ENCODE peak calls at places on chromosomes 1 and 21, in eight cellular contexts. X, K, C, Q, M, N, L and D are unnamed samples.

GRCh38 chr21:26840912-26841311 is 4.3 kb downstream of the ADAMTS1 start:
- DNase-seq in L (no peak), X (no peak), C (peak; percentile 36), M (no peak), N (no peak), K (no peak), Q (no peak), D (no peak)

GRCh38 chr1:29310616-29311180 is 74.4 kb downstream of the PTPRU start:
- DNase-seq in L (no peak), Q (peak; percentile 21), X (peak; percentile 28), M (no peak), C (no peak), N (no peak), K (no peak), D (no peak)

GRCh38 chr1:91555821-91556531 is 55.3 kb downstream of the CDC7 start:
- DNase-seq in N (peak; percentile 52), K (no peak), L (no peak), C (peak; percentile 58), X (no peak), Q (no peak), M (no peak), D (peak; percentile 42)

GRCh38 chr21:45533731-45534571 is 8.3 kb downstream of the SLC19A1 start:
- DNase-seq in M (peak; percentile 50), N (no peak), K (peak; percentile 27), C (no peak), Q (peak; percentile 39), L (peak; percentile 31), X (peak; percentile 64), D (no peak)

GRCh38 chr1:76640092-76640491 is 227.2 kb upstream of the ST6GALNAC5 start:
- DNase-seq in L (no peak), Q (no peak), K (no peak), C (peak; percentile 44), X (no peak), M (no peak), N (no peak), D (no peak)

GRCh38 chr1:193799948-193800690 is 613.7 kb upstream of the B3GALT2 start:
- DNase-seq in N (no peak), K (no peak), L (no peak), X (no peak), Q (no peak), M (no peak), C (no peak), D (no peak)

GRCh38 chr1:18989176-18989799 is 32.8 kb upstream of the IFFO2 start:
- DNase-seq in C (no peak), N (no peak), X (no peak), M (no peak), L (no peak), Q (no peak), K (no peak), D (no peak)

GRCh38 chr1:181479137-181479745 is 4.1 kb upstream of the CACNA1E start:
- DNase-seq in Q (peak; percentile 53), K (peak; percentile 55), X (no peak), M (peak; percentile 43), C (peak; percentile 63), L (no peak), N (peak; percentile 13), D (no peak)

GRCh38 chr21:26170471-26171309 is at the start of gene APP:
- DNase-seq in X (peak; percentile 94), Q (peak; percentile 90), K (peak; percentile 91), M (peak; percentile 95), L (peak; percentile 87), N (peak; percentile 88), C (peak; percentile 83), D (peak; percentile 68)

GRCh38 chr1:153353226-153353947 is 4.3 kb upstream of the S100A9 start:
- DNase-seq in N (no peak), Q (no peak), L (no peak), K (no peak), M (no peak), C (peak; percentile 65), X (no peak), D (no peak)

GRCh38 chr1:53545663-53546408 is 86.6 kb downstream of the DMRTB1 start:
- DNase-seq in X (peak; percentile 47), Q (peak; percentile 21), N (no peak), C (no peak), M (no peak), K (no peak), L (peak; percentile 21), D (no peak)

GRCh38 chr1:53197301-53198205 is 929 bp downstream of the CPT2 start:
- DNase-seq in X (no peak), C (no peak), Q (no peak), L (no peak), M (no peak), K (no peak), N (no peak), D (no peak)

GRCh38 chr1:226097866-226098625 is 35.5 kb downstream of the H3-3A start:
- DNase-seq in Q (no peak), M (no peak), K (no peak), N (no peak), X (no peak), L (no peak), C (peak; percentile 94), D (no peak)

GRCh38 chr1:167722152-167722869 is 529 bp downstream of the MPZL1 start:
- DNase-seq in Q (no peak), N (peak; percentile 25), X (peak; percentile 73), C (peak; percentile 63), K (peak; percentile 60), M (peak; percentile 75), L (peak; percentile 59), D (peak; percentile 18)

GRCh38 chr1:1627842-1628655 is 3.9 kb upstream of the MMP23B start:
- DNase-seq in M (peak; percentile 53), Q (peak; percentile 48), N (no peak), X (peak; percentile 66), L (peak; percentile 32), C (no peak), K (no peak), D (no peak)

GRCh38 chr21:27580276-27580675 is 613.4 kb upstream of the ADAMTS5 start:
- DNase-seq in Q (no peak), X (no peak), N (no peak), K (no peak), C (peak; percentile 58), L (no peak), M (no peak), D (no peak)

GRCh38 chr1:234765181-234765580 is 155.2 kb upstream of the IRF2BP2 start:
- DNase-seq in K (no peak), L (no peak), Q (no peak), N (no peak), C (no peak), X (no peak), M (no peak), D (no peak)

GRCh38 chr1:54851406-54851805 is 35.6 kb downstream of the DHCR24 start:
- DNase-seq in X (no peak), K (no peak), N (no peak), C (no peak), Q (no peak), M (no peak), L (no peak), D (no peak)
- H3K36me3 ChIP-seq in X (peaks cover 42% of the 10 kb centered on the region), K (peaks cover 79% of the 10 kb centered on the region), N (no peaks in the 10 kb centered on the region), C (peaks cover 71% of the 10 kb centered on the region), Q (peaks cover 57% of the 10 kb centered on the region), M (no peaks in the 10 kb centered on the region), L (peaks cover 87% of the 10 kb centered on the region), D (peaks cover 5% of the 10 kb centered on the region)

GRCh38 chr1:30702823-30703222 is 20.6 kb downstream of the MATN1 start:
- DNase-seq in X (no peak), M (no peak), Q (no peak), C (no peak), L (no peak), N (no peak), K (no peak), D (no peak)
- H3K4me1 ChIP-seq in X (no peaks in the 10 kb centered on the region), M (no peaks in the 10 kb centered on the region), Q (no peaks in the 10 kb centered on the region), C (no peaks in the 10 kb centered on the region), L (no peaks in the 10 kb centered on the region), N (no peaks in the 10 kb centered on the region), K (no peaks in the 10 kb centered on the region), D (no peaks in the 10 kb centered on the region)

DNA sequence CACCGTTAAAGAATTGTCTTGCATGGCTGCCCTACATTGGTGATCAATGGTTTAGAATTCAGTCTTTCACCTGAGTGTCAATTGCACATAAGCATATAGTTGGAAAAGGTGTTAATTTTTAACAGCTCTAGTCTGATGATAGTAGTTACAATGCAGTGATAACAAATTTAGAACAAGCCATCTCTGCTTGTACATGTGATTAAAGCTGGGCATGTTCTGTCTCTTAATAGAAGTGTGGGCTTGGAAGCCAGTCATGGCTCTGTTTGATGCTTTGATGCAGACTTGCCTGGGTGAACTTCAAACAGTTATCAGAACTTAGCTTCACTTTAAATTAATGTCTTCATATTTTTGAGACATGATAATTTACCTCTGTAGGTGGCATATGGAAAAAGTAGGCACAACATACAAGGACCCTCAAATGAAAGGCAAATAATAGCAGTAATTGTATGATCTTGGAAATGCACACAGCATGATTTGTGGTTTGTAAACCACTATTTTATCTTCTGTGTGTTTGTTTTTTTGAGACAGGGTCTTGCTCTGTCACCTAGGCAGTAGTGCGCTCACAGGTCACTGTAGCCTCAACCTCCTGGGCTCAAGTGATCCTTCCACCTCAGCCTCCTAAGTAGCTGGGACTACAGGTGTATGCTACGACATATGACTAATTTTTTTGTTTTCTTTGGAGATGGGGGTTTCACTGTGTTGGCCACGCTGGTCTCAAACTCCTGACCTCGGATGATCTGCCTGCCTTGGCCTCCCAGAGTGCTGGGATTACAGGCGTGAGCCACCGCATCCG is 3.8 kb downstream of the DDI2 start:
- DNase-seq in Q (no peak), K (no peak), L (no peak), C (no peak), X (no peak), M (no peak), N (no peak), D (no peak)
- H3K4me3 ChIP-seq in Q (no peak overlapping the region), K (no peak overlapping the region), L (no peak overlapping the region), C (peak overlapping the region; percentile 46), X (no peak overlapping the region), M (no peak overlapping the region), N (no peak overlapping the region), D (no peak overlapping the region)

GRCh38 chr21:34596561-34597271 is 18.2 kb downstream of the RCAN1 start:
- DNase-seq in M (peak; percentile 43), L (no peak), C (no peak), K (no peak), Q (no peak), N (no peak), X (no peak), D (no peak)

GRCh38 chr21:34593423-34593822 is 21.5 kb downstream of the RCAN1 start:
- DNase-seq in Q (no peak), M (no peak), L (peak; percentile 47), K (peak; percentile 52), C (no peak), X (no peak), N (no peak), D (no peak)

GRCh38 chr21:34594566-34595234 is 20.2 kb downstream of the RCAN1 start:
- DNase-seq in M (no peak), X (no peak), L (no peak), K (no peak), Q (no peak), N (no peak), C (no peak), D (no peak)

GRCh38 chr21:34593954-34594531 is 20.9 kb downstream of the RCAN1 start:
- DNase-seq in X (no peak), N (no peak), C (no peak), M (no peak), K (no peak), Q (no peak), L (no peak), D (no peak)

DNA sequence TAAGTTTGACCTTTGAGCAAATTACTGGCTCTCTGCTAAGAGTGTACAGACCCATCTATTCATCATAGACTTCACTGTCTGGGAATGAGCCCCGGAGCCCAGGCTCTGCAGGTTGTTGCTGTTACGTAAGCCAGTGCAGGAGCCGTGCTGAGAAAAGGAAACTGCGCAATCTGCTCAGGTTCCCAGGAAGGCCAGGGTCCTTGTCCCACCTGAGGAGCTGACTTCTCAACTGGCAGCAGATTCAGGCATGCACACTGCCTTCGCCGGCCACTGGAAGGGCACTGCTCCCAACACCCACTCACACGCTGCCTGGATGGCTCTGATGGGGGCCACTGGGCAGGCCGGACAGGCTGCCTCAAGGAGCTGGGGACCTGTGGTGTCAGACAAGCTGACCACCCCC is 19.5 kb downstream of the RCAN1 start:
- DNase-seq in N (no peak), L (no peak), K (no peak), M (no peak), C (no peak), X (no peak), Q (no peak), D (no peak)
- H3K36me3 ChIP-seq in N (no peaks in the 10 kb centered on the region), L (no peaks in the 10 kb centered on the region), K (no peaks in the 10 kb centered on the region), M (no peaks in the 10 kb centered on the region), C (no peaks in the 10 kb centered on the region), X (no peaks in the 10 kb centered on the region), Q (no peaks in the 10 kb centered on the region), D (no peaks in the 10 kb centered on the region)